ENCODE peak calls at places on chromosomes 2 and 18, in five cellular contexts. P, E, O, G and R are unnamed samples.

GRCh38 chr2:64988420-64989125 is 626 bp upstream of the SLC1A4 start:
- DNase-seq in P (peak; percentile 95), E (peak; percentile 75), O (peak; percentile 86), G (peak; percentile 69), R (no peak)

GRCh38 chr18:12239426-12239825 is 14.7 kb upstream of the CIDEA start:
- DNase-seq in P (peak; percentile 58), E (no peak), O (no peak), G (no peak), R (no peak)

GRCh38 chr2:200426754-200427153 is 83.1 kb downstream of the KCTD18 start:
- DNase-seq in P (no peak), E (no peak), O (no peak), G (no peak), R (no peak)

GRCh38 chr2:76268928-76269327 is 558.2 kb upstream of the GCFC2 start:
- DNase-seq in P (no peak), E (peak; percentile 15), O (no peak), G (no peak), R (no peak)

GRCh38 chr2:66867038-66867380 is 432.1 kb downstream of the MEIS1 start:
- DNase-seq in P (peak; percentile 83), E (no peak), O (peak; percentile 72), G (no peak), R (no peak)

GRCh38 chr2:12106440-12107080 is 360.1 kb downstream of the LPIN1 start:
- DNase-seq in P (peak; percentile 99), E (peak; percentile 94), O (peak; percentile 97), G (peak; percentile 80), R (peak; percentile 62)

GRCh38 chr18:23924813-23925212 is 89.7 kb upstream of the TTC39C start:
- DNase-seq in P (peak; percentile 84), E (peak; percentile 47), O (no peak), G (no peak), R (no peak)

GRCh38 chr18:61946449-61946848 is 53.6 kb upstream of the RNF152 start:
- DNase-seq in P (peak; percentile 54), E (no peak), O (peak; percentile 38), G (no peak), R (no peak)

GRCh38 chr2:189406612-189407011 is 34.7 kb upstream of the WDR75 start:
- DNase-seq in P (no peak), E (no peak), O (peak; percentile 60), G (no peak), R (no peak)

GRCh38 chr2:203061346-203061745 is 46.7 kb downstream of the NBEAL1 start:
- DNase-seq in P (peak; percentile 79), E (peak; percentile 72), O (peak; percentile 91), G (no peak), R (no peak)

GRCh38 chr2:168345601-168346000 is 98.2 kb upstream of the STK39 start:
- DNase-seq in P (no peak), E (no peak), O (no peak), G (no peak), R (no peak)

GRCh38 chr18:61957801-61958516 is 65.2 kb upstream of the RNF152 start:
- DNase-seq in P (peak; percentile 71), E (no peak), O (no peak), G (no peak), R (no peak)

GRCh38 chr2:213806125-213806726 is 522.0 kb downstream of the SPAG16 start:
- DNase-seq in P (peak; percentile 43), E (peak; percentile 27), O (peak; percentile 38), G (no peak), R (no peak)

GRCh38 chr2:196252408-196253114 is 81.2 kb upstream of the STK17B start:
- DNase-seq in P (peak; percentile 73), E (peak; percentile 38), O (no peak), G (no peak), R (no peak)

GRCh38 chr18:72456802-72457201 is 87.3 kb downstream of the CBLN2 start:
- DNase-seq in P (peak; percentile 30), E (peak; percentile 92), O (peak; percentile 3), G (no peak), R (no peak)

GRCh38 chr2:174846941-174847938 is 83.0 kb upstream of the CHRNA1 start:
- DNase-seq in P (peak; percentile 79), E (peak; percentile 21), O (peak; percentile 95), G (no peak), R (no peak)

GRCh38 chr2:65710779-65711295 is 278.4 kb upstream of the SPRED2 start:
- DNase-seq in P (peak; percentile 33), E (peak; percentile 62), O (peak; percentile 34), G (no peak), R (no peak)

GRCh38 chr18:55552498-55553189 is 35.3 kb downstream of the TCF4 start:
- DNase-seq in P (no peak), E (peak; percentile 10), O (peak; percentile 7), G (no peak), R (no peak)

GRCh38 chr2:64035067-64035942 is 16.1 kb upstream of the VPS54 start:
- DNase-seq in P (peak; percentile 28), E (no peak), O (peak; percentile 20), G (no peak), R (no peak)

GRCh38 chr2:46198164-46198883 is 98.9 kb upstream of the EPAS1 start:
- DNase-seq in P (peak; percentile 56), E (no peak), O (no peak), G (no peak), R (no peak)